ENCODE peak calls at places on chromosomes 3 and 15, in four cellular contexts. S, Q, E and Y are unnamed samples.

GRCh38 chr3:122714269-122714668 is 33.6 kb downstream of the PARP14 start:
- DNase-seq in Q (no peak), E (no peak), S (no peak), Y (no peak)

GRCh38 chr3:149553781-149554451 is 79.4 kb downstream of the TM4SF4 start:
- DNase-seq in S (peak), Q (no peak), E (no peak), Y (no peak)

GRCh38 chr3:9102240-9102841 is 139.1 kb upstream of the RAD18 start:
- DNase-seq in S (no peak), Q (no peak), E (no peak), Y (no peak)

GRCh38 chr15:99399612-99400011 is 148.3 kb downstream of the LRRC28 start:
- DNase-seq in S (no peak), E (no peak), Q (no peak), Y (no peak)

GRCh38 chr3:72176537-72177041 is 391.6 kb upstream of the PROK2 start:
- DNase-seq in S (no peak), E (no peak), Q (no peak), Y (no peak)

GRCh38 chr15:80977627-80978036 is 12.0 kb downstream of the MESD start:
- DNase-seq in Q (no peak), S (peak), E (no peak), Y (peak)

GRCh38 chr15:36977620-36978610 is 122.4 kb downstream of the MEIS2 start:
- DNase-seq in Q (no peak), E (no peak), S (no peak), Y (no peak)

GRCh38 chr15:99682455-99682854 is 50.8 kb downstream of the LYSMD4 start:
- DNase-seq in Q (no peak), S (no peak), E (peak), Y (peak)

GRCh38 chr3:154132777-154133375 is 11.7 kb downstream of the ARHGEF26 start:
- DNase-seq in E (no peak), Q (no peak), S (no peak), Y (peak)

GRCh38 chr15:69410290-69410874 is 3.8 kb upstream of the KIF23 start:
- DNase-seq in E (peak), S (no peak), Q (no peak), Y (peak)

GRCh38 chr15:78508272-78508671 is 895 bp downstream of the HYKK start:
- DNase-seq in S (no peak), Q (no peak), E (peak), Y (no peak)

GRCh38 chr3:107727102-107727501 is 204.3 kb downstream of the BBX start:
- DNase-seq in S (no peak), E (no peak), Q (no peak), Y (no peak)

GRCh38 chr3:185856652-185857051 is 31.8 kb upstream of the IGF2BP2 start:
- DNase-seq in E (no peak), S (no peak), Q (no peak), Y (no peak)

GRCh38 chr3:128846501-128846900 is 32.9 kb upstream of the ACAD9 start:
- DNase-seq in S (peak), E (no peak), Q (no peak), Y (no peak)

GRCh38 chr3:84439476-84439875 is 519.3 kb upstream of the CADM2 start:
- DNase-seq in E (no peak), Q (no peak), S (no peak), Y (peak)

GRCh38 chr3:152156880-152157279 is 111.8 kb upstream of the MBNL1 start:
- DNase-seq in S (no peak), E (no peak), Q (no peak), Y (no peak)

GRCh38 chr3:185997130-185997529 is 59.3 kb upstream of the TRA2B start:
- DNase-seq in E (no peak), Q (no peak), S (no peak), Y (no peak)

GRCh38 chr15:75862796-75863195 is 19.5 kb downstream of the UBE2Q2 start:
- DNase-seq in Q (no peak), E (no peak), S (no peak), Y (no peak)

GRCh38 chr15:99443768-99444446 is 121.9 kb upstream of the MEF2A start:
- DNase-seq in Q (no peak), S (peak), E (no peak), Y (no peak)

GRCh38 chr3:189393598-189393997 is 221.8 kb downstream of the TPRG1 start:
- DNase-seq in S (no peak), E (peak), Q (no peak), Y (peak)

GRCh38 chr3:14201881-14202684 is 23.5 kb downstream of the LSM3 start:
- DNase-seq in S (no peak), E (no peak), Q (no peak), Y (no peak)

GRCh38 chr3:46386206-46386605 is 15.5 kb downstream of the CCR5 start:
- DNase-seq in Q (no peak), E (peak), S (no peak), Y (peak)

GRCh38 chr3:31166249-31166885 is 271.9 kb upstream of the GADL1 start:
- DNase-seq in Q (no peak), S (no peak), E (peak), Y (peak)

GRCh38 chr15:91882858-91883586 is 29.5 kb downstream of the SLCO3A1 start:
- DNase-seq in S (no peak), Q (no peak), E (no peak), Y (no peak)

GRCh38 chr3:183590442-183590841 is 34.9 kb upstream of the KLHL6 start:
- DNase-seq in E (no peak), S (no peak), Q (no peak), Y (no peak)